ENCODE peak calls at places on chromosomes 6 and 20, in six cellular contexts. One of them, this sample, is unnamed.

GRCh38 chr6:101777646-101778045 is 384.1 kb downstream of the GRIK2 start:
- DNase-seq in IMR-90: no peak
- DNase-seq in fibroblast of lung: no peak
- DNase-seq in astrocyte: no peak
- DNase-seq in HepG2: no peak
- DNase-seq in adrenal gland: no peak
- DNase-seq in this sample: no peak

GRCh38 chr20:46111028-46111835 is 6.9 kb upstream of the CD40 start:
- DNase-seq in HepG2: no peak
- DNase-seq in IMR-90: no peak
- DNase-seq in fibroblast of lung: no peak
- DNase-seq in adrenal gland: peak; percentile 56
- DNase-seq in astrocyte: no peak
- DNase-seq in this sample: peak; percentile 26

GRCh38 chr20:18724788-18725476 is 88.7 kb upstream of the SCP2D1 start:
- DNase-seq in IMR-90: no peak
- DNase-seq in HepG2: no peak
- DNase-seq in fibroblast of lung: no peak
- DNase-seq in adrenal gland: no peak
- DNase-seq in astrocyte: no peak
- DNase-seq in this sample: no peak

GRCh38 chr6:47822856-47823554 is 41.2 kb downstream of the OPN5 start:
- DNase-seq in fibroblast of lung: peak; percentile 2
- DNase-seq in HepG2: no peak
- DNase-seq in adrenal gland: no peak
- DNase-seq in astrocyte: no peak
- DNase-seq in IMR-90: no peak
- DNase-seq in this sample: no peak

GRCh38 chr6:5096482-5096881 is 11.3 kb downstream of the PPP1R3G start:
- DNase-seq in adrenal gland: no peak
- DNase-seq in astrocyte: no peak
- DNase-seq in fibroblast of lung: no peak
- DNase-seq in HepG2: no peak
- DNase-seq in IMR-90: no peak
- DNase-seq in this sample: no peak

GRCh38 chr20:20181322-20181721 is 129.0 kb downstream of the CFAP61 start:
- DNase-seq in HepG2: no peak
- DNase-seq in adrenal gland: no peak
- DNase-seq in fibroblast of lung: no peak
- DNase-seq in astrocyte: no peak
- DNase-seq in IMR-90: no peak
- DNase-seq in this sample: no peak

GRCh38 chr6:14384175-14384949 is 266.8 kb downstream of the CD83 start:
- DNase-seq in adrenal gland: no peak
- DNase-seq in IMR-90: no peak
- DNase-seq in HepG2: no peak
- DNase-seq in fibroblast of lung: no peak
- DNase-seq in astrocyte: no peak
- DNase-seq in this sample: no peak

GRCh38 chr20:48827880-48828733 is at the start of gene PREX1:
- DNase-seq in IMR-90: peak; percentile 61
- DNase-seq in HepG2: no peak
- DNase-seq in fibroblast of lung: peak; percentile 79
- DNase-seq in astrocyte: peak; percentile 64
- DNase-seq in adrenal gland: peak; percentile 78
- DNase-seq in this sample: peak; percentile 85

GRCh38 chr6:122081921-122082320 is 317.5 kb upstream of the HSF2 start:
- DNase-seq in IMR-90: no peak
- DNase-seq in astrocyte: no peak
- DNase-seq in adrenal gland: no peak
- DNase-seq in HepG2: no peak
- DNase-seq in fibroblast of lung: no peak
- DNase-seq in this sample: no peak

GRCh38 chr6:144434308-144434990 is 149.3 kb downstream of the UTRN start:
- DNase-seq in astrocyte: peak; percentile 84
- DNase-seq in fibroblast of lung: peak; percentile 91
- DNase-seq in IMR-90: peak; percentile 88
- DNase-seq in adrenal gland: peak; percentile 67
- DNase-seq in HepG2: no peak
- DNase-seq in this sample: peak; percentile 22

GRCh38 chr20:61748376-61748775 is 317.3 kb downstream of the TAF4 start:
- DNase-seq in IMR-90: peak; percentile 70
- DNase-seq in astrocyte: peak; percentile 50
- DNase-seq in adrenal gland: no peak
- DNase-seq in fibroblast of lung: peak; percentile 63
- DNase-seq in HepG2: no peak
- DNase-seq in this sample: no peak

GRCh38 chr6:36430351-36430750 is 12.3 kb downstream of the PXT1 start:
- DNase-seq in IMR-90: peak; percentile 67
- DNase-seq in adrenal gland: no peak
- DNase-seq in astrocyte: peak; percentile 59
- DNase-seq in fibroblast of lung: peak; percentile 70
- DNase-seq in HepG2: no peak
- DNase-seq in this sample: no peak

GRCh38 chr20:46581386-46581785 is 30.9 kb upstream of the OCSTAMP start:
- DNase-seq in IMR-90: no peak
- DNase-seq in astrocyte: no peak
- DNase-seq in HepG2: no peak
- DNase-seq in adrenal gland: no peak
- DNase-seq in fibroblast of lung: no peak
- DNase-seq in this sample: no peak

GRCh38 chr20:21099653-21100589 is 6.2 kb downstream of the LINC00237 start:
- DNase-seq in HepG2: no peak
- DNase-seq in fibroblast of lung: no peak
- DNase-seq in IMR-90: peak; percentile 4
- DNase-seq in adrenal gland: no peak
- DNase-seq in astrocyte: no peak
- DNase-seq in this sample: no peak

GRCh38 chr20:38728911-38729642 is 4.8 kb downstream of the SLC32A1 start:
- DNase-seq in IMR-90: no peak
- DNase-seq in HepG2: no peak
- DNase-seq in fibroblast of lung: no peak
- DNase-seq in adrenal gland: no peak
- DNase-seq in astrocyte: no peak
- DNase-seq in this sample: no peak

GRCh38 chr6:135014353-135014832 is 40.2 kb downstream of the HBS1L start:
- DNase-seq in HepG2: no peak
- DNase-seq in astrocyte: no peak
- DNase-seq in adrenal gland: no peak
- DNase-seq in fibroblast of lung: no peak
- DNase-seq in IMR-90: no peak
- DNase-seq in this sample: no peak

GRCh38 chr6:170388113-170388512 is 81.6 kb downstream of the FAM120B start:
- DNase-seq in adrenal gland: no peak
- DNase-seq in fibroblast of lung: peak; percentile 74
- DNase-seq in HepG2: no peak
- DNase-seq in astrocyte: peak; percentile 62
- DNase-seq in IMR-90: peak; percentile 56
- DNase-seq in this sample: no peak

GRCh38 chr6:13159295-13159694 is 169.0 kb downstream of the TBC1D7 start:
- DNase-seq in HepG2: no peak
- DNase-seq in adrenal gland: no peak
- DNase-seq in fibroblast of lung: no peak
- DNase-seq in IMR-90: no peak
- DNase-seq in astrocyte: no peak
- DNase-seq in this sample: no peak

GRCh38 chr6:37452522-37452921 is 19.5 kb downstream of the CMTR1 start:
- DNase-seq in fibroblast of lung: no peak
- DNase-seq in astrocyte: no peak
- DNase-seq in HepG2: no peak
- DNase-seq in IMR-90: no peak
- DNase-seq in adrenal gland: no peak
- DNase-seq in this sample: no peak

GRCh38 chr20:14214046-14214445 is 123.4 kb downstream of the FLRT3 start:
- DNase-seq in IMR-90: no peak
- DNase-seq in astrocyte: no peak
- DNase-seq in HepG2: no peak
- DNase-seq in adrenal gland: no peak
- DNase-seq in fibroblast of lung: no peak
- DNase-seq in this sample: no peak

GRCh38 chr6:134007077-134007476 is 45.3 kb downstream of the SLC2A12 start:
- DNase-seq in astrocyte: no peak
- DNase-seq in HepG2: no peak
- DNase-seq in adrenal gland: no peak
- DNase-seq in fibroblast of lung: no peak
- DNase-seq in IMR-90: no peak
- DNase-seq in this sample: no peak

GRCh38 chr20:34701405-34702085 is 2.6 kb upstream of the TP53INP2 start:
- DNase-seq in astrocyte: no peak
- DNase-seq in adrenal gland: no peak
- DNase-seq in HepG2: peak; percentile 52
- DNase-seq in IMR-90: no peak
- DNase-seq in fibroblast of lung: no peak
- DNase-seq in this sample: no peak

GRCh38 chr20:12670292-12670691 is 338.5 kb upstream of the SPTLC3 start:
- DNase-seq in fibroblast of lung: no peak
- DNase-seq in adrenal gland: no peak
- DNase-seq in HepG2: no peak
- DNase-seq in IMR-90: no peak
- DNase-seq in astrocyte: no peak
- DNase-seq in this sample: no peak

GRCh38 chr20:24934101-24934661 is 14.9 kb upstream of the CST7 start:
- DNase-seq in IMR-90: no peak
- DNase-seq in astrocyte: no peak
- DNase-seq in adrenal gland: no peak
- DNase-seq in HepG2: no peak
- DNase-seq in fibroblast of lung: no peak
- DNase-seq in this sample: no peak

GRCh38 chr6:158766621-158767435 is 52.3 kb downstream of the EZR start:
- DNase-seq in HepG2: no peak
- DNase-seq in fibroblast of lung: no peak
- DNase-seq in astrocyte: no peak
- DNase-seq in IMR-90: no peak
- DNase-seq in adrenal gland: no peak
- DNase-seq in this sample: no peak

GRCh38 chr6:27112974-27113373 is 134.5 kb upstream of the PRSS16 start:
- DNase-seq in adrenal gland: no peak
- DNase-seq in HepG2: no peak
- DNase-seq in IMR-90: no peak
- DNase-seq in fibroblast of lung: no peak
- DNase-seq in astrocyte: no peak
- DNase-seq in this sample: no peak

GRCh38 chr6:27114792-27115191 is 132.7 kb upstream of the PRSS16 start:
- DNase-seq in astrocyte: no peak
- DNase-seq in IMR-90: no peak
- DNase-seq in adrenal gland: no peak
- DNase-seq in fibroblast of lung: no peak
- DNase-seq in HepG2: no peak
- DNase-seq in this sample: no peak

GRCh38 chr6:27106382-27106781 is 141.1 kb upstream of the PRSS16 start:
- DNase-seq in fibroblast of lung: no peak
- DNase-seq in IMR-90: no peak
- DNase-seq in astrocyte: no peak
- DNase-seq in adrenal gland: no peak
- DNase-seq in HepG2: no peak
- DNase-seq in this sample: no peak

DNA sequence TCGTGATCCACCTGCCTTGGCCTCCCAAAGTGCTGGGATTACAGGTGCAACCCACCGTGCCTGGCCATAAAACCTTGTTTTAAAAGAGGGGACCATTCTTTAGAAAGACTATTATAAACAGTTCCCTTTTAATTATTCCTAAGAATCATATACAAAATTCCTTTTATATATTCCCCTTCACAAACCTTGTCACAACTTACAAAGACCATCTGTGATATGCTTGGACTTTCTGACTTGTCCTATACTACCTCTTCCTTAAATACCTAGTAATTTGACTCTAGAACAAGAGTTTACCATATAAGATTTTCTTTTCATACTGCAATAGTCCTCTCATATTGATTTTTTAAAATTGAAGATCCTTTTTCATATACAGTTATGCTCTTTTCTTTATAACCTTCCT is 135.8 kb upstream of the PRSS16 start:
- DNase-seq in astrocyte: no peak
- DNase-seq in fibroblast of lung: no peak
- DNase-seq in IMR-90: no peak
- DNase-seq in HepG2: no peak
- DNase-seq in adrenal gland: no peak
- DNase-seq in this sample: no peak
- H3K9me3 ChIP-seq in astrocyte: peaks cover 3% of the 10 kb centered on the region
- H3K9me3 ChIP-seq in fibroblast of lung: no peaks in the 10 kb centered on the region
- H3K9me3 ChIP-seq in IMR-90: peaks cover 3% of the 10 kb centered on the region
- H3K9me3 ChIP-seq in HepG2: peaks cover 33% of the 10 kb centered on the region
- H3K9me3 ChIP-seq in adrenal gland: no peaks in the 10 kb centered on the region
- H3K9me3 ChIP-seq in this sample: no peaks in the 10 kb centered on the region

DNA sequence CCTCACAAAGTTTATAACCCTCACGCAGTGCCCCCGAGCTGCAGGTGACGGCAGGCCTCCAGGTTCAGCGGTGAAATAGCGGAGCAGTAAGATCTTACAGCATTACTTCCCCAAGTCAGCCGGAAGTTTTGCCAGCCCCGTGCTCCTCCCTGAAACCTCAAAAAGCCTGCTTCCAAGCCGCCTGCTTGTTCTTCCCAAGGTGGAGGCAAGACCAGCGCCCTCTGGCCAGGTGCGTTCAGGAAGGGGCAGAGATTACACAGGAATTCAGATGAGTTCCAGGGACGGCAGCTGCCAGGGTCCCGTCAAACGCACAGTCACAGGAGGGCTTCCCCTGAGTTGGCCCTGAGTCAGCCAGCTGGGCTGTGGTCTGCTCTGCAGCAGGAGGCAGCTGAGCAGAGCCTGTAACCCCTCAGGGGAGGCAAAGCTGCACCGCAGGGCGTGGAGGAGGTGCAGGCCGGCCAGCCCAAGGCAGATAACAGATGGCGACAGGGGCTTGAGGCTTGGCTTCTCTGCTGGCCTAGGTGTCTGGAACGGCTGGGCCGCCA is 124.1 kb upstream of the RPS6KA2 start:
- DNase-seq in fibroblast of lung: peak; percentile 22
- DNase-seq in adrenal gland: no peak
- DNase-seq in IMR-90: no peak
- DNase-seq in astrocyte: no peak
- DNase-seq in HepG2: no peak
- DNase-seq in this sample: no peak
- H3K4me3 ChIP-seq in fibroblast of lung: no peak overlapping the region
- H3K4me3 ChIP-seq in adrenal gland: no peak overlapping the region
- H3K4me3 ChIP-seq in IMR-90: no peak overlapping the region
- H3K4me3 ChIP-seq in astrocyte: no peak overlapping the region
- H3K4me3 ChIP-seq in HepG2: no peak overlapping the region
- H3K4me3 ChIP-seq in this sample: no peak overlapping the region

DNA sequence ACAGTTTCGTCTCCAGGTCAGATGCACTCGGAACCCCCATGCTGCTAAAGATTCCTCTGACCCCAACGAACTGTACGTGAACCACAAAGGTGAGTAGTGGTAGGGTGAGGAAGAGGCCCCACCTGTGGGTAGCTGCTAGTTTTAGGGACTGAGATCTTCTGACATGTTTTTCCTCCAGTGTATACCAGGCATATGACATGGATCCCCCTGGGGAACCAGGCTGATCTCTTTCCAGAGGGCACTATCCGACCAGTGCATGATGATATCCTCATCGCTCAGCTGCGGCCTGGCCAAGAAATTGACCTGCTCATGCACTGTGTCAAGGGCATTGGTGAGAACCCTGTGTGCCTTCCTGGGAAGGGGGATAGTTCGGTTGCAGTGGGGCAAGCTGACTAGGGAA is 3.2 kb downstream of the POLR1C start:
- DNase-seq in adrenal gland: no peak
- DNase-seq in fibroblast of lung: no peak
- DNase-seq in IMR-90: no peak
- DNase-seq in astrocyte: no peak
- DNase-seq in HepG2: no peak
- DNase-seq in this sample: no peak
- H3K36me3 ChIP-seq in adrenal gland: no peaks in the 10 kb centered on the region
- H3K36me3 ChIP-seq in fibroblast of lung: peaks cover 43% of the 10 kb centered on the region
- H3K36me3 ChIP-seq in IMR-90: peaks cover 58% of the 10 kb centered on the region
- H3K36me3 ChIP-seq in astrocyte: peaks cover 59% of the 10 kb centered on the region
- H3K36me3 ChIP-seq in HepG2: peaks cover 46% of the 10 kb centered on the region
- H3K36me3 ChIP-seq in this sample: peaks cover 55% of the 10 kb centered on the region

GRCh38 chr6:106811088-106811686 is 163.3 kb downstream of the CD24 start:
- DNase-seq in IMR-90: no peak
- DNase-seq in fibroblast of lung: no peak
- DNase-seq in astrocyte: no peak
- DNase-seq in HepG2: no peak
- DNase-seq in adrenal gland: no peak
- DNase-seq in this sample: no peak
- H3K9me3 ChIP-seq in IMR-90: peaks cover 7% of the 10 kb centered on the region
- H3K9me3 ChIP-seq in fibroblast of lung: no peaks in the 10 kb centered on the region
- H3K9me3 ChIP-seq in astrocyte: peaks cover 20% of the 10 kb centered on the region
- H3K9me3 ChIP-seq in HepG2: peaks cover 22% of the 10 kb centered on the region
- H3K9me3 ChIP-seq in adrenal gland: no peaks in the 10 kb centered on the region
- H3K9me3 ChIP-seq in this sample: peaks cover 21% of the 10 kb centered on the region

This sample was measured in MG63.